ENCODE peak calls at places on chromosomes 13 and 19, in seven cellular contexts. N, A, Y, F, R, M and I are unnamed samples.
A peak's percentile ranks its signal among the peaks of the same experiment; 100 is the strongest.

GRCh38 chr19:10408511-10409291 is 5.4 kb upstream of the CDC37 start:
- DNase-seq in M (peak; percentile 70), A (no peak), N (peak; percentile 84), Y (no peak), R (no peak), F (no peak), I (peak; percentile 88)

GRCh38 chr19:1223018-1223855 is 14.6 kb downstream of the CBARP start:
- DNase-seq in F (no peak), N (no peak), A (peak; percentile 81), M (no peak), R (no peak), Y (no peak), I (no peak)

GRCh38 chr13:25688524-25688923 is 316.8 kb downstream of the ATP8A2 start:
- DNase-seq in Y (no peak), M (no peak), F (no peak), A (no peak), N (no peak), R (no peak), I (no peak)

GRCh38 chr19:14479985-14480694 is 5.0 kb upstream of the PTGER1 start:
- DNase-seq in N (peak; percentile 67), M (peak; percentile 85), R (no peak), A (peak; percentile 89), F (peak; percentile 31), Y (no peak), I (peak; percentile 78)

GRCh38 chr19:38812841-38813320 is at the start of gene LGALS4:
- DNase-seq in N (peak; percentile 52), Y (no peak), M (no peak), R (no peak), F (no peak), A (no peak), I (no peak)

GRCh38 chr13:100089633-100090032 is 740 bp downstream of the PCCA start:
- DNase-seq in A (no peak), F (peak; percentile 51), M (no peak), N (no peak), R (no peak), Y (no peak), I (no peak)

GRCh38 chr13:79775830-79776229 is 294.9 kb downstream of the NDFIP2 start:
- DNase-seq in N (no peak), Y (peak; percentile 37), A (peak; percentile 73), F (peak; percentile 44), M (no peak), R (no peak), I (no peak)

GRCh38 chr19:23263870-23264590 is 13.8 kb upstream of the ZNF724 start:
- DNase-seq in R (no peak), M (no peak), A (no peak), Y (no peak), F (no peak), N (no peak), I (no peak)

GRCh38 chr19:23261496-23262020 is 11.4 kb upstream of the ZNF724 start:
- DNase-seq in N (no peak), Y (no peak), A (no peak), F (no peak), R (no peak), M (no peak), I (no peak)

GRCh38 chr19:45632468-45633196 is 6.6 kb downstream of the EML2 start:
- DNase-seq in N (peak; percentile 79), R (no peak), M (no peak), Y (peak; percentile 77), A (peak; percentile 93), F (no peak), I (peak; percentile 88)

GRCh38 chr13:98972627-98973026 is 5.2 kb downstream of the DOCK9 start:
- DNase-seq in R (no peak), N (no peak), F (no peak), M (no peak), A (no peak), Y (no peak), I (no peak)
- H3K4me1 ChIP-seq in R (peaks cover 13% of the 10 kb centered on the region), N (peaks cover 60% of the 10 kb centered on the region), F (no peaks in the 10 kb centered on the region), M (peaks cover 34% of the 10 kb centered on the region), A (peaks cover 44% of the 10 kb centered on the region), Y (peaks cover 32% of the 10 kb centered on the region), I (peaks cover 37% of the 10 kb centered on the region)

DNA sequence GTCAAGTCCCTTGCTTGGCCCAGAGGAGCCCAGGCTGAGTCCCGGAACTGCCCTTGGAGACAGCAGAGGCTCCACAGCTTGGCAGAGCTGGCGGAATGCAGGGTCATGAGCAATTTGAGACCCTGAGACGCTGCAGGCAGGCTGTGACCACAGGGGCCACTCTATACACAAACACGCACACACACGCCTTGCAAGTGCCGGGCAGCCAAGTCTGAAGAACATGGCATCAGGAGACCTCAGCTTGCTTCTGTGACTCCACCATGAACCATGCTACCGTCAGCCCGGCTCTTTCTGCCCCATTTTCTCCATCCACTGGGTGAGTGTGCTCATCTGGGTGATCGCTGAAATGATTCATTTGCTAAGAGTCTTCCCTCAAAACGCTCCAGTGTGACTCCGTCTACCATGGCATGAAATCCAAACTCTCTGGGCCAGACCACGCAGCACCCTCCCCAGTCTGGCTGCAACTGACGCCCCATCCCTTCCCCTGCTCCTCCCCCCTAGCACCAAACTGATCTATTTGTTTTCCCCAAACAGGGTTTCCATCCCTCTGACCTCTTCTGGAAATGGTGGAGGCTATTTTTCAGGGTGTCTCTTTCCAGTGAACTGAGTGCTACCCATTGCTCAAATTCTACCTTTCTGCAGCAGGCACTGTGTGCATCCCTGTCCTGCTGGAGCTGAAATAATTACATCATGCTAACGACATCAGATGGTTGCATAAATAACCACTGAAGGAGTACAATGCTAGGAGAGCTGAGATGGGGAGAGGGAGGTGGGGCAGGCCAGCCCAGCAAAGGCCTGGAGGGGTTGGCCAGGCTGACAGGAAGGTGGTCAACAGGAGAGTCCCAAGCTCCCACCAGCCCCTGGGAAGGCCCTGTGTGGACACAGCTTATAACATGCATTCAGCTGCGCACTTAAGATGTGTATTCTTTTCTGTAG is 3.1 kb downstream of the CARS2 start:
- DNase-seq in F (no peak), Y (no peak), R (no peak), A (no peak), N (no peak), M (no peak), I (no peak)
- H3K27ac ChIP-seq in F (no peak overlapping the region), Y (no peak overlapping the region), R (peak overlapping the region; percentile 10), A (no peak overlapping the region), N (no peak overlapping the region), M (no peak overlapping the region), I (peak overlapping the region; percentile 24)

GRCh38 chr19:35208121-35208520 is 20.4 kb downstream of the FAM187B start:
- DNase-seq in F (no peak), M (peak; percentile 29), R (no peak), A (no peak), N (no peak), Y (peak; percentile 2), I (peak; percentile 8)
- TF ChIP-seq CTCF in F (no peak), M (no peak), R (no peak), A (no peak), N (no peak), Y (no peak), I (no peak)

GRCh38 chr19:35439921-35440320 is 8.1 kb upstream of the FFAR2 start:
- DNase-seq in R (no peak), M (no peak), N (no peak), F (no peak), A (no peak), Y (no peak), I (no peak)
- H3K4me1 ChIP-seq in R (peaks cover 25% of the 10 kb centered on the region), M (peaks cover 12% of the 10 kb centered on the region), N (peaks cover 40% of the 10 kb centered on the region), F (peaks cover 22% of the 10 kb centered on the region), A (no peaks in the 10 kb centered on the region), Y (peaks cover 11% of the 10 kb centered on the region), I (peaks cover 45% of the 10 kb centered on the region)

GRCh38 chr19:19356500-19356899 is 35.9 kb downstream of the MAU2 start:
- DNase-seq in N (no peak), A (no peak), R (no peak), M (no peak), Y (no peak), F (no peak), I (no peak)

GRCh38 chr19:19356901-19357566 is 36.4 kb downstream of the MAU2 start:
- DNase-seq in R (no peak), N (no peak), F (no peak), Y (no peak), M (no peak), A (no peak), I (no peak)

GRCh38 chr19:19362075-19362474 is 41.4 kb downstream of the MAU2 start:
- DNase-seq in A (no peak), F (no peak), Y (no peak), M (no peak), R (no peak), N (no peak), I (no peak)

GRCh38 chr19:19355606-19356139 is 35.0 kb downstream of the MAU2 start:
- DNase-seq in A (no peak), M (no peak), F (no peak), R (no peak), Y (no peak), N (no peak), I (no peak)

GRCh38 chr19:19361075-19361594 is 40.5 kb downstream of the MAU2 start:
- DNase-seq in Y (peak; percentile 80), R (no peak), A (peak; percentile 94), F (peak; percentile 77), M (peak; percentile 74), N (peak; percentile 72), I (peak; percentile 76)
- H3K27ac ChIP-seq in Y (peak overlapping the region; percentile 38), R (peak overlapping the region; percentile 10), A (no peak overlapping the region), F (no peak overlapping the region), M (no peak overlapping the region), N (no peak overlapping the region), I (peak overlapping the region; percentile 9)

GRCh38 chr19:50518091-50519005 is 4.6 kb upstream of the ASPDH start:
- DNase-seq in F (no peak), A (peak; percentile 74), N (peak; percentile 46), Y (no peak), R (no peak), M (no peak), I (no peak)
- TF ChIP-seq CTCF in F (peak; percentile 42), A (peak; percentile 61), N (peak; percentile 11), Y (no peak), R (no peak), M (no peak), I (no peak)